ENCODE peak calls at places on chromosome 6, in ten cellular contexts. T is heart left ventricle, Z is GM12891, P is tibial nerve, N is transverse colon, W is prostate gland, F is H54, C is HCT116, A is lower leg skin, B is stomach. R is an unnamed sample.
A peak's percentile ranks its signal among the peaks of the same experiment; 100 is the strongest.

GRCh38 chr6:2986722-2987196 is 12.9 kb upstream of the NQO2 start:
- DNase-seq in T (no peak), Z (no peak), P (no peak), N (no peak), W (no peak), F (no peak), C (no peak), A (no peak), B (no peak), R (no peak)

GRCh38 chr6:117605169-117605826 is 3.0 kb upstream of the GOPC start:
- DNase-seq in T (peak; percentile 42), Z (peak; percentile 33), P (peak; percentile 56), N (peak; percentile 57), W (peak; percentile 32), F (peak; percentile 15), C (peak; percentile 71), A (no peak), B (peak; percentile 39), R (no peak)

GRCh38 chr6:150681992-150682391 is 82.3 kb downstream of the PLEKHG1 start:
- DNase-seq in T (no peak), Z (no peak), P (no peak), N (no peak), W (no peak), F (no peak), C (no peak), A (no peak), B (no peak), R (no peak)

GRCh38 chr6:154164397-154164796 is 125.4 kb downstream of the OPRM1 start:
- DNase-seq in T (no peak), Z (no peak), P (peak; percentile 72), N (no peak), W (peak; percentile 40), F (no peak), C (no peak), A (no peak), B (no peak), R (no peak)

GRCh38 chr6:106749611-106750010 is 120.2 kb downstream of the QRSL1 start:
- DNase-seq in T (no peak), Z (no peak), P (no peak), N (no peak), W (no peak), F (no peak), C (no peak), A (no peak), B (no peak), R (no peak)

GRCh38 chr6:33192671-33193602 is 670 bp upstream of the COL11A2 start:
- DNase-seq in T (no peak), Z (no peak), P (no peak), N (peak; percentile 32), W (no peak), F (no peak), C (no peak), A (no peak), B (no peak), R (no peak)

GRCh38 chr6:90399970-90400369 is 103.3 kb upstream of the BACH2 start:
- DNase-seq in T (no peak), Z (no peak), P (no peak), N (no peak), W (no peak), F (no peak), C (no peak), A (no peak), B (no peak), R (no peak)

GRCh38 chr6:129795261-129795660 is 65.9 kb downstream of the TMEM244 start:
- DNase-seq in T (no peak), Z (no peak), P (no peak), N (no peak), W (no peak), F (peak; percentile 9), C (no peak), A (no peak), B (no peak), R (no peak)

GRCh38 chr6:168161371-168161750 is 82.3 kb upstream of the FRMD1 start:
- DNase-seq in T (no peak), Z (no peak), P (no peak), N (no peak), W (no peak), F (no peak), C (no peak), A (peak; percentile 75), B (no peak), R (no peak)

GRCh38 chr6:168162366-168162765 is 83.4 kb upstream of the FRMD1 start:
- DNase-seq in T (no peak), Z (no peak), P (peak; percentile 3), N (peak; percentile 50), W (peak; percentile 69), F (no peak), C (no peak), A (peak; percentile 61), B (no peak), R (no peak)

GRCh38 chr6:168164462-168165061 is 85.5 kb upstream of the FRMD1 start:
- DNase-seq in T (no peak), Z (no peak), P (peak; percentile 2), N (no peak), W (peak; percentile 1), F (no peak), C (no peak), A (peak; percentile 28), B (no peak), R (no peak)

GRCh38 chr6:168165373-168165772 is 86.4 kb upstream of the FRMD1 start:
- DNase-seq in T (no peak), Z (no peak), P (no peak), N (no peak), W (peak; percentile 2), F (no peak), C (no peak), A (peak; percentile 68), B (no peak), R (no peak)

GRCh38 chr6:168163096-168163731 is 84.2 kb upstream of the FRMD1 start:
- DNase-seq in T (no peak), Z (no peak), P (peak; percentile 3), N (peak; percentile 48), W (peak; percentile 4), F (no peak), C (no peak), A (peak; percentile 84), B (peak; percentile 69), R (no peak)
- TF ChIP-seq POLR2A in T (no peak), Z (no peak), P (no peak), N (no peak), W (no peak), F (no peak), C (no peak), A (no peak), B (no peak), R (no peak)

GRCh38 chr6:44002591-44003344 is 124.5 kb downstream of the MRPL14 start:
- DNase-seq in T (peak; percentile 69), Z (peak; percentile 63), P (no peak), N (peak; percentile 70), W (peak; percentile 32), F (no peak), C (no peak), A (no peak), B (peak; percentile 63), R (no peak)

GRCh38 chr6:43999628-44000027 is 127.6 kb downstream of the MRPL14 start:
- DNase-seq in T (no peak), Z (no peak), P (no peak), N (no peak), W (no peak), F (no peak), C (no peak), A (no peak), B (no peak), R (no peak)

GRCh38 chr6:44002071-44002590 is 125.1 kb downstream of the MRPL14 start:
- DNase-seq in T (no peak), Z (peak; percentile 48), P (no peak), N (no peak), W (no peak), F (peak; percentile 54), C (no peak), A (no peak), B (no peak), R (no peak)

GRCh38 chr6:44001318-44001868 is 125.9 kb downstream of the MRPL14 start:
- DNase-seq in T (no peak), Z (no peak), P (no peak), N (no peak), W (no peak), F (peak; percentile 83), C (peak; percentile 54), A (no peak), B (no peak), R (no peak)

DNA sequence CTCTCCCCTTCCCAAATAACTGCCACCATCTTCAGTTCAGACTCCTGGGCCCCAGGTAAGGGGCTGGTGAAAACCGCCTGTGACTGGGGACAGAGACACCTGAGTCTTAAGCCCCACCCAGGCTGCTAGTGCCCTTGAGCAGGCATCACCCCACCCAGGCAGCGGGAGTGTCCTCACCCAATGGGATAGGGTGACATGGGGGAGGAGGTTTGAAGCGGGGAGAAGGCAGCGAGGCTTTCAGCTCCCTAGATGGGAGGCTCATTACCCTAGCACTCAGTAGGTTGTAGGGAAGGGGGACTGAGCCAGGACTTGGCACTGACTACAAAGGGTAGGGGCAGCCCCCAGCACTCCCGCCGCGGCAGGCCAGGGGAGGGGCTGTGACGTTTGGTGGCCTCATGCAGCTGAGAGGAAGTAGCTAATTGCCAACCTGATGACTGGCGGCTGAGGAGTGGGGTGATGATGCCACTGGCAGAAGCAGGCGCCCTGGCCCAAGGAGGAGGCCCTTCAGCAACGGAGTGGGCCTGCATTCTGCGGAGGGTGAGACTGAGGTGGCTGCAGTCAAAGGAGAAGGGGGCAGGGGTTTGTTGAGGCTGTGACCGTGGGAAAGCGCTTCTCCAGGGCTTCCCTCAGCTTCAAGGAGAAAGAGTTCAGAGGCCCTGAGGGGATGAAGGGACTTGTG is 126.9 kb downstream of the MRPL14 start:
- DNase-seq in T (no peak), Z (no peak), P (no peak), N (peak; percentile 60), W (no peak), F (no peak), C (peak; percentile 65), A (no peak), B (no peak), R (no peak)
- TF ChIP-seq POLR2A in T (no peak), Z (no peak), P (no peak), N (peak; percentile 10), W (no peak), F (no peak), C (no peak), A (no peak), B (no peak), R (no peak)

GRCh38 chr6:7910654-7911344 is at the start of gene TXNDC5:
- DNase-seq in T (peak; percentile 84), Z (peak; percentile 76), P (peak; percentile 63), N (peak; percentile 86), W (peak; percentile 67), F (peak; percentile 84), C (no peak), A (peak; percentile 94), B (peak; percentile 84), R (no peak)
- TF ChIP-seq POLR2A in T (no peak), Z (no peak), P (peak; percentile 40), N (no peak), W (no peak), F (peak; percentile 75), C (peak; percentile 73), A (no peak), B (no peak), R (no peak)

GRCh38 chr6:43522547-43523263 is 5.8 kb downstream of the POLR1C start:
- DNase-seq in T (no peak), Z (no peak), P (no peak), N (no peak), W (no peak), F (no peak), C (no peak), A (no peak), B (no peak), R (no peak)

GRCh38 chr6:43523282-43523681 is 6.4 kb downstream of the POLR1C start:
- DNase-seq in T (no peak), Z (no peak), P (no peak), N (no peak), W (no peak), F (no peak), C (no peak), A (no peak), B (no peak), R (no peak)

GRCh38 chr6:43517503-43518357 is 841 bp downstream of the POLR1C start:
- DNase-seq in T (no peak), Z (no peak), P (no peak), N (no peak), W (no peak), F (no peak), C (no peak), A (no peak), B (no peak), R (no peak)

GRCh38 chr6:43521836-43522235 is 4.9 kb downstream of the POLR1C start:
- DNase-seq in T (no peak), Z (no peak), P (no peak), N (no peak), W (no peak), F (no peak), C (no peak), A (no peak), B (no peak), R (no peak)

DNA sequence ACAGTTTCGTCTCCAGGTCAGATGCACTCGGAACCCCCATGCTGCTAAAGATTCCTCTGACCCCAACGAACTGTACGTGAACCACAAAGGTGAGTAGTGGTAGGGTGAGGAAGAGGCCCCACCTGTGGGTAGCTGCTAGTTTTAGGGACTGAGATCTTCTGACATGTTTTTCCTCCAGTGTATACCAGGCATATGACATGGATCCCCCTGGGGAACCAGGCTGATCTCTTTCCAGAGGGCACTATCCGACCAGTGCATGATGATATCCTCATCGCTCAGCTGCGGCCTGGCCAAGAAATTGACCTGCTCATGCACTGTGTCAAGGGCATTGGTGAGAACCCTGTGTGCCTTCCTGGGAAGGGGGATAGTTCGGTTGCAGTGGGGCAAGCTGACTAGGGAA is 3.2 kb downstream of the POLR1C start:
- DNase-seq in T (no peak), Z (no peak), P (no peak), N (no peak), W (no peak), F (no peak), C (no peak), A (no peak), B (no peak), R (no peak)
- TF ChIP-seq POLR2A in T (no peak), Z (no peak), P (no peak), N (no peak), W (no peak), F (no peak), C (no peak), A (no peak), B (no peak), R (no peak)